ENCODE peak calls at places on chromosomes 2 and 18, in five cellular contexts. One of them, this sample, is unnamed.

GRCh38 chr2:231597014-231597611 is 4.4 kb downstream of the TEX44 start:
- DNase-seq in ACHN: no peak
- DNase-seq in endodermal cell: no peak
- DNase-seq in erythroblast: no peak
- DNase-seq in NCI-H774: no peak
- DNase-seq in this sample: no peak

GRCh38 chr2:76154981-76155380 is 444.3 kb upstream of the GCFC2 start:
- DNase-seq in NCI-H774: no peak
- DNase-seq in erythroblast: no peak
- DNase-seq in endodermal cell: no peak
- DNase-seq in ACHN: no peak
- DNase-seq in this sample: no peak

GRCh38 chr18:46452820-46453219 is 204.2 kb downstream of the LOXHD1 start:
- DNase-seq in endodermal cell: peak
- DNase-seq in ACHN: peak
- DNase-seq in NCI-H774: no peak
- DNase-seq in erythroblast: no peak
- DNase-seq in this sample: peak

GRCh38 chr18:50465211-50466153 is 90.6 kb downstream of the SKA1 start:
- DNase-seq in NCI-H774: no peak
- DNase-seq in ACHN: no peak
- DNase-seq in erythroblast: no peak
- DNase-seq in endodermal cell: no peak
- DNase-seq in this sample: no peak

GRCh38 chr2:119475225-119475856 is 43.7 kb downstream of the TMEM37 start:
- DNase-seq in endodermal cell: peak
- DNase-seq in ACHN: no peak
- DNase-seq in erythroblast: no peak
- DNase-seq in NCI-H774: no peak
- DNase-seq in this sample: no peak

GRCh38 chr2:71603851-71604708 is 150.7 kb downstream of the DYSF start:
- DNase-seq in ACHN: no peak
- DNase-seq in NCI-H774: no peak
- DNase-seq in erythroblast: no peak
- DNase-seq in endodermal cell: peak
- DNase-seq in this sample: no peak

GRCh38 chr2:219458996-219459395 is 24.4 kb downstream of the SPEG start:
- DNase-seq in NCI-H774: no peak
- DNase-seq in erythroblast: no peak
- DNase-seq in endodermal cell: no peak
- DNase-seq in ACHN: no peak
- DNase-seq in this sample: no peak

GRCh38 chr2:216109962-216110614 is 940 bp downstream of the XRCC5 start:
- DNase-seq in ACHN: peak
- DNase-seq in endodermal cell: peak
- DNase-seq in NCI-H774: no peak
- DNase-seq in erythroblast: peak
- DNase-seq in this sample: peak

GRCh38 chr18:48553236-48553635 is 14.4 kb downstream of the CTIF start:
- DNase-seq in erythroblast: no peak
- DNase-seq in ACHN: no peak
- DNase-seq in NCI-H774: no peak
- DNase-seq in endodermal cell: no peak
- DNase-seq in this sample: no peak

GRCh38 chr2:178844690-178845089 is 37.5 kb upstream of the TTN start:
- DNase-seq in NCI-H774: no peak
- DNase-seq in ACHN: no peak
- DNase-seq in endodermal cell: no peak
- DNase-seq in erythroblast: no peak
- DNase-seq in this sample: no peak

GRCh38 chr18:31684279-31685096 is at the start of gene B4GALT6:
- DNase-seq in ACHN: peak
- DNase-seq in NCI-H774: peak
- DNase-seq in endodermal cell: peak
- DNase-seq in erythroblast: peak
- DNase-seq in this sample: peak

GRCh38 chr18:23574611-23575308 is 11.5 kb downstream of the NPC1 start:
- DNase-seq in erythroblast: no peak
- DNase-seq in ACHN: no peak
- DNase-seq in endodermal cell: no peak
- DNase-seq in NCI-H774: no peak
- DNase-seq in this sample: no peak

GRCh38 chr18:59079264-59079972 is 60.3 kb upstream of the SEC11C start:
- DNase-seq in ACHN: no peak
- DNase-seq in erythroblast: no peak
- DNase-seq in endodermal cell: no peak
- DNase-seq in NCI-H774: peak
- DNase-seq in this sample: no peak

GRCh38 chr18:13416208-13416607 is 197.6 kb downstream of the LDLRAD4 start:
- DNase-seq in NCI-H774: no peak
- DNase-seq in ACHN: no peak
- DNase-seq in erythroblast: no peak
- DNase-seq in endodermal cell: no peak
- DNase-seq in this sample: peak

GRCh38 chr2:29262681-29263260 is 147.6 kb downstream of the CLIP4 start:
- DNase-seq in NCI-H774: no peak
- DNase-seq in ACHN: no peak
- DNase-seq in erythroblast: no peak
- DNase-seq in endodermal cell: no peak
- DNase-seq in this sample: no peak

GRCh38 chr2:38274286-38275276 is 102.5 kb downstream of the ATL2 start:
- DNase-seq in NCI-H774: peak
- DNase-seq in erythroblast: peak
- DNase-seq in ACHN: peak
- DNase-seq in endodermal cell: no peak
- DNase-seq in this sample: peak

GRCh38 chr18:43661570-43661969 is 384.3 kb upstream of the SYT4 start:
- DNase-seq in NCI-H774: peak
- DNase-seq in ACHN: peak
- DNase-seq in endodermal cell: peak
- DNase-seq in erythroblast: peak
- DNase-seq in this sample: peak

GRCh38 chr2:173355866-173356508 is 1.3 kb downstream of the CDCA7 start:
- DNase-seq in ACHN: no peak
- DNase-seq in erythroblast: no peak
- DNase-seq in endodermal cell: peak
- DNase-seq in NCI-H774: no peak
- DNase-seq in this sample: no peak

GRCh38 chr2:69097148-69097610 is 84.2 kb downstream of the ANTXR1 start:
- DNase-seq in erythroblast: no peak
- DNase-seq in endodermal cell: no peak
- DNase-seq in NCI-H774: no peak
- DNase-seq in ACHN: no peak
- DNase-seq in this sample: no peak

GRCh38 chr2:134181219-134181618 is 72.7 kb upstream of the MGAT5 start:
- DNase-seq in endodermal cell: no peak
- DNase-seq in ACHN: no peak
- DNase-seq in NCI-H774: peak
- DNase-seq in erythroblast: no peak
- DNase-seq in this sample: no peak

GRCh38 chr18:44627245-44627644 is 53.4 kb upstream of the SETBP1 start:
- DNase-seq in erythroblast: no peak
- DNase-seq in NCI-H774: no peak
- DNase-seq in ACHN: no peak
- DNase-seq in endodermal cell: no peak
- DNase-seq in this sample: peak

GRCh38 chr2:101597347-101597944 is 100.1 kb upstream of the MAP4K4 start:
- DNase-seq in ACHN: no peak
- DNase-seq in NCI-H774: no peak
- DNase-seq in endodermal cell: no peak
- DNase-seq in erythroblast: no peak
- DNase-seq in this sample: no peak

GRCh38 chr2:47771211-47771610 is 11.7 kb upstream of the MSH6 start:
- DNase-seq in erythroblast: peak
- DNase-seq in NCI-H774: peak
- DNase-seq in endodermal cell: no peak
- DNase-seq in ACHN: peak
- DNase-seq in this sample: peak

GRCh38 chr2:41735006-41735405 is 312.8 kb upstream of the PKDCC start:
- DNase-seq in NCI-H774: no peak
- DNase-seq in endodermal cell: no peak
- DNase-seq in ACHN: no peak
- DNase-seq in erythroblast: no peak
- DNase-seq in this sample: no peak

GRCh38 chr18:77316013-77316412 is 66.4 kb downstream of the GALR1 start:
- DNase-seq in erythroblast: no peak
- DNase-seq in NCI-H774: no peak
- DNase-seq in endodermal cell: no peak
- DNase-seq in ACHN: no peak
- DNase-seq in this sample: peak

GRCh38 chr2:102289129-102289528 is 22.2 kb upstream of the IL1RL1 start:
- DNase-seq in ACHN: no peak
- DNase-seq in endodermal cell: no peak
- DNase-seq in erythroblast: no peak
- DNase-seq in NCI-H774: no peak
- DNase-seq in this sample: no peak